ENCODE peak calls at places on chromosomes 13 and 19, in four cellular contexts. C, Q, Z and F are unnamed samples.

GRCh38 chr13:26881154-26881553 is 120.6 kb upstream of the GPR12 start:
- DNase-seq in Q (no peak), C (no peak), Z (no peak), F (no peak)

GRCh38 chr19:48551437-48552302 is at the start of gene SULT2B1:
- DNase-seq in C (no peak), Z (peak), Q (peak), F (peak)

GRCh38 chr19:3184847-3185481 is 766 bp upstream of the NCLN start:
- DNase-seq in Q (peak), C (no peak), Z (peak), F (peak)

GRCh38 chr19:15378529-15379082 is 981 bp downstream of the AKAP8 start:
- DNase-seq in C (peak), Q (peak), Z (peak), F (peak)

GRCh38 chr13:97944396-97945029 is 9.0 kb upstream of the IPO5 start:
- DNase-seq in Z (no peak), Q (no peak), C (no peak), F (no peak)

GRCh38 chr19:51698296-51698695 is 5.2 kb downstream of the SPACA6 start:
- DNase-seq in Z (no peak), Q (no peak), C (no peak), F (no peak)

GRCh38 chr19:40419780-40420179 is 6.0 kb downstream of the SERTAD1 start:
- DNase-seq in Z (no peak), C (no peak), Q (no peak), F (no peak)

GRCh38 chr13:76874466-76874865 is 11.7 kb downstream of the KCTD12 start:
- DNase-seq in Q (no peak), C (peak), Z (no peak), F (no peak)

GRCh38 chr19:16527971-16528521 is 14.2 kb downstream of the CHERP start:
- DNase-seq in Q (no peak), C (no peak), Z (no peak), F (no peak)

GRCh38 chr19:20558571-20558970 is 7.0 kb downstream of the ZNF737 start:
- DNase-seq in Z (no peak), C (no peak), Q (no peak), F (no peak)

GRCh38 chr19:17467471-17468301 is 2.6 kb upstream of the SLC27A1 start:
- DNase-seq in C (no peak), Q (no peak), Z (no peak), F (no peak)

GRCh38 chr13:49996951-49997895 is at the start of gene TRIM13:
- DNase-seq in C (peak), Q (peak), Z (peak), F (peak)

GRCh38 chr13:66689628-66690027 is 540.5 kb downstream of the PCDH9 start:
- DNase-seq in C (no peak), Z (no peak), Q (no peak), F (no peak)

GRCh38 chr19:40357655-40358054 is 9.2 kb downstream of the PLD3 start:
- DNase-seq in Q (no peak), Z (no peak), C (no peak), F (no peak)

GRCh38 chr13:77637583-77637982 is 59.9 kb upstream of the SLAIN1 start:
- DNase-seq in Q (no peak), Z (no peak), C (no peak), F (no peak)

GRCh38 chr19:38952395-38953165 is 21.8 kb downstream of the MRPS12 start:
- DNase-seq in C (peak), Q (peak), Z (no peak), F (peak)

GRCh38 chr13:25372275-25373081 is 704 bp downstream of the ATP8A2 start:
- DNase-seq in Z (no peak), Q (no peak), C (no peak), F (no peak)

GRCh38 chr19:2270572-2271515 is 11.1 kb downstream of the PEAK3 start:
- DNase-seq in C (peak), Q (no peak), Z (peak), F (peak)

GRCh38 chr19:16143399-16144215 is at the start of gene HSH2D:
- DNase-seq in Q (peak), C (peak), Z (peak), F (peak)

GRCh38 chr13:74868044-74868443 is 613.9 kb downstream of the TBC1D4 start:
- DNase-seq in C (no peak), Q (no peak), Z (no peak), F (no peak)

GRCh38 chr13:40181203-40181845 is 485.1 kb downstream of the FOXO1 start:
- DNase-seq in C (no peak), Q (peak), Z (no peak), F (no peak)

GRCh38 chr13:67155898-67156717 is 74.0 kb downstream of the PCDH9 start:
- DNase-seq in Z (no peak), C (no peak), Q (no peak), F (no peak)

GRCh38 chr19:13033244-13033643 is 38.0 kb downstream of the NFIX start:
- DNase-seq in Z (no peak), Q (no peak), C (no peak), F (no peak)

GRCh38 chr19:5782322-5782721 is 2.2 kb downstream of the PRR22 start:
- DNase-seq in Q (no peak), Z (no peak), C (no peak), F (no peak)

GRCh38 chr13:94305463-94305862 is 174.0 kb downstream of the DCT start:
- DNase-seq in C (no peak), Z (no peak), Q (peak), F (no peak)

GRCh38 chr19:50568321-50569022 is at the start of gene LRRC4B:
- DNase-seq in Z (no peak), C (no peak), Q (no peak), F (no peak)

GRCh38 chr13:80132741-80133601 is 208.0 kb downstream of the SPRY2 start:
- DNase-seq in Q (peak), C (no peak), Z (peak), F (peak)

GRCh38 chr19:36113895-36114762 is 546 bp downstream of the POLR2I start:
- DNase-seq in C (peak), Z (no peak), Q (no peak), F (no peak)

GRCh38 chr13:76414320-76414719 is 471.9 kb downstream of the KCTD12 start:
- DNase-seq in C (no peak), Z (no peak), Q (no peak), F (no peak)

GRCh38 chr19:35013820-35014754 is 14.0 kb downstream of the GRAMD1A start:
- DNase-seq in Z (no peak), C (no peak), Q (no peak), F (no peak)

GRCh38 chr19:1862424-1863307 is 713 bp downstream of the KLF16 start:
- DNase-seq in C (peak), Z (peak), Q (no peak), F (peak)

GRCh38 chr19:4456843-4457653 is 546 bp downstream of the UBXN6 start:
- DNase-seq in Z (no peak), Q (no peak), C (peak), F (peak)

GRCh38 chr13:77310161-77310560 is 16.7 kb downstream of the MYCBP2 start:
- DNase-seq in C (no peak), Q (no peak), Z (no peak), F (no peak)

GRCh38 chr19:41897820-41898219 is 14.8 kb downstream of the ARHGEF1 start:
- DNase-seq in Z (no peak), Q (no peak), C (no peak), F (no peak)

GRCh38 chr19:19343016-19343362 is 22.4 kb downstream of the MAU2 start:
- DNase-seq in Z (no peak), C (no peak), Q (no peak), F (no peak)

GRCh38 chr19:58519087-58519354 is 589 bp downstream of the ZBTB45 start:
- DNase-seq in Z (peak), Q (no peak), C (peak), F (peak)
- TF ChIP-seq CTCF in Z (peak), Q (peak), C (peak), F (no peak)

DNA sequence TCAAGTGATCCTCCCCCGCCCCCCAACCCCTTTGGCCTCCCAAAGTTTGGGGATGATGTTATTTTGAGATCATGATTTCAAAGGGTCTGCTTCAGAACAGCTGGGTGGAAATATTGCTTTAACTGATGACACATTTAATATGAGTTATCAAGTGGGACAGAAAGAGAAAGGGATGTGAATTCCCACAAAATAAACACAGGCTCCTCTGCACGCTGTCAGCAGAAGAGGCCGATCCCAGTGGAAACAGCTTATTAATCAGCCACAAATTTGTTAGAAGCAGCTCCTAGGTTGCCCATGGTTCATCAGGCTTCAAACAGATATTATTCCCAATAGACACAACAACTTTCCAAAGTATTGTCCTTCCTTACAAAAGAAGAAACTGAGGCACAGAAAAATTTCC is 4.7 kb downstream of the DCLK1 start:
- DNase-seq in Q (no peak), Z (no peak), C (no peak), F (no peak)
- TF ChIP-seq CTCF in Q (no peak), Z (no peak), C (no peak), F (no peak)

DNA sequence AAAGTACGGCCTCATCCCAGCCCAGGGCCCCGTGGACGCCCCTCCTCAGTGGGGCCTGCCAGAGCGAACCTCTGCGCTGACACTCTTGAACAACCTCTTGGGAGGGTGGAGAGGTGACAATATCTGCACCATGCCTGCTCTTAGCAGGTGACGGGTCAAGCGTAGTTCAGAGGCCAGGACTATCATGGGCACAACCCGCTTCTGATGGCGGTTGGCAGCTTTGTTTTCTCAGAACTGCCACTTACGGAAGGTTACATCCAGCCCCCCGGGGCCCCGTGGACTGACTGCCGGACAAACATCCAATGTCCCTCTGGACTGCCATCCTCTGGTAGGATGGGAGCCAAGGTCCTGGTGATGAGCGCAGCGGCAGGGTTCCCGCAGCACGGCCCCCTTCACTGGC is 91.1 kb downstream of the TUBA3C start:
- DNase-seq in Q (no peak), C (no peak), Z (no peak), F (no peak)
- TF ChIP-seq CTCF in Q (no peak), C (no peak), Z (no peak), F (no peak)

GRCh38 chr19:37470216-37470615 is 1.1 kb downstream of the ZNF570 start:
- DNase-seq in Z (no peak), Q (no peak), C (peak), F (no peak)
- TF ChIP-seq CTCF in Z (no peak), Q (no peak), C (no peak), F (no peak)

DNA sequence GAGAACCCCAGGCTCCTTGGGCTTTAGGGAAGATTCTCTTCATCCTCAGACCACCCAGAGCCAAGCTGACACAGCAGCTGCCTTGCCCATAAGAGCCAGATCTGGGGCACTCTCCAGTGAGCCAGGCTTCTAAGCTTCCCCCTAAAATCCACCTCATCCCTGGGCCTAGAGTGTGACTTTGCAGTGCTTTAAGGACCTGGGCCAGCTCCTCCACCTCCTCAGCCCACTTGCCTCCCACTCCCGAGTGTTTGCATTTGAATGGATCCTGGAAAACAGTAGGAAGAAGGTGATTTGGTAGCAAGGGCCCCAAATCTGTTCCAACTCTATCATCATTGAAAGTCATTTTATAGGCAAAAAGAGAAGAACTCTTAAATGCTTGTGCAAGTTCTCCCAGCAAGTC is 108.7 kb upstream of the UBL3 start:
- DNase-seq in Q (no peak), C (no peak), Z (no peak), F (no peak)
- TF ChIP-seq CTCF in Q (no peak), C (no peak), Z (no peak), F (no peak)